ENCODE peak calls at places on chromosomes 7 and 10, in ten cellular contexts. H, Q, T, L, E, R, O, C, Y and N are unnamed samples.

GRCh38 chr10:106504536-106504935 is 660.0 kb downstream of the SORCS1 start:
- DNase-seq in H (no peak), Q (no peak), C (no peak), L (no peak), E (no peak), T (no peak), R (no peak), O (no peak), Y (no peak), N (no peak)

GRCh38 chr10:69635428-69636272 is 5.6 kb downstream of the FAM241B start:
- DNase-seq in C (no peak), E (no peak), R (no peak), T (no peak), O (no peak), H (no peak), Q (no peak), Y (no peak), L (no peak), N (no peak)

GRCh38 chr10:11795101-11795920 is 27.8 kb upstream of the PROSER2 start:
- DNase-seq in Q (no peak), Y (no peak), T (no peak), H (no peak), R (no peak), L (no peak), E (no peak), C (no peak), O (no peak), N (no peak)

GRCh38 chr10:5528989-5529701 is 4.4 kb downstream of the CALML3 start:
- DNase-seq in L (no peak), E (no peak), Y (peak; percentile 2), O (no peak), T (no peak), R (no peak), Q (no peak), H (peak; percentile 51), C (no peak), N (no peak)

GRCh38 chr7:18573410-18574234 is 78.1 kb downstream of the HDAC9 start:
- DNase-seq in C (no peak), O (no peak), R (no peak), H (no peak), E (no peak), Q (no peak), T (peak; percentile 16), Y (peak; percentile 32), L (no peak), N (no peak)

GRCh38 chr7:44131173-44132009 is 8.0 kb upstream of the POLD2 start:
- DNase-seq in E (peak; percentile 74), Q (no peak), L (no peak), H (no peak), T (peak; percentile 20), C (peak; percentile 50), O (peak; percentile 42), Y (no peak), R (peak; percentile 38), N (no peak)

GRCh38 chr7:83643754-83644153 is 5.2 kb downstream of the SEMA3E start:
- DNase-seq in Y (no peak), O (no peak), L (peak; percentile 30), T (no peak), E (no peak), C (no peak), Q (no peak), H (no peak), R (no peak), N (no peak)

GRCh38 chr7:143407296-143408246 is 1.1 kb downstream of the EPHA1 start:
- DNase-seq in Y (no peak), H (no peak), R (no peak), L (no peak), Q (no peak), C (no peak), E (no peak), T (no peak), O (no peak), N (no peak)

GRCh38 chr7:131498237-131498885 is 58.1 kb downstream of the PODXL start:
- DNase-seq in T (no peak), E (peak; percentile 39), C (no peak), L (no peak), Y (no peak), Q (no peak), H (no peak), O (peak; percentile 75), R (no peak), N (no peak)

DNA sequence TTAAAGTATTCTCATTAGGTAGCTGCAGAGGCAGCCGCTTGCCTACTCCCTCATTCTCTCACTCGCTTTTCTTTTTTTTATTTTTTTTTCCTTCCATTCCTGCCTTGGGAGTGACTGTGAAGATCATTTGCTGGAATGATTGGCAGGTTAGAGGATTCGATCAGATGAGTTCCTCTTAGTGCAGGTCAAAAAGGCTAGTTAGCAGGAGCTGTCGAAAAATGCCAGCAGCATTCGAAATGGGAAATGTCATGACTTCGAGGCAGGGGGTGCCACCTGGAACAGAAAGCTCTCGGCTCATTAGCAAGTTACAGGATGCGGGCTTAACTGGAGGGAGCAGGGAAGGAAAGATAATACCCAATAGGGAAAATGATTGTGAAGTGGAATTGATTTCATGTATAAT is 137.5 kb upstream of the FZD1 start:
- DNase-seq in C (peak; percentile 66), O (no peak), Q (no peak), H (no peak), E (no peak), L (no peak), Y (no peak), R (no peak), T (no peak), N (no peak)
- TF ChIP-seq CTCF in C (no peak), O (no peak), Q (no peak), H (no peak), E (no peak), L (no peak), Y (no peak), R (no peak), T (no peak), N (no peak)

DNA sequence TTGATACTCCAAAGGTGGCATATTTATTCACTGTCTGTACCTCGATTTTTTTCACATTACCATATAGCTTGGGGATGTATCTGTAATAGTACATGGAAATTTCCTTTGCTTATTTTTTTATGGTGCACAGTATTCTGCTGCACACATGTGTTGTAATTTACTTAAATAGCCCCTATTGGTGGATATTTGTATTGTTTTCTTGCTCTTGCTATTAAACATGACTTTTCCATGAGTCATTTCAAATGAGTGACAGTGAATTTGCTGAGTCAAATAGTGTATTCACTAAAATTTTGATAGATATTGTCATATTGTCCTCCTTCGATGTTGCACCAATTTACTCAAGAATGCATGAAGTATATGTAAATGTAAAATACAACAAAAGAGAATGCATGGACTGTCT is 122.7 kb upstream of the STEAP4 start:
- DNase-seq in T (no peak), L (no peak), O (no peak), Q (no peak), E (no peak), C (no peak), Y (no peak), H (no peak), R (no peak), N (no peak)
- TF ChIP-seq CTCF in T (no peak), L (no peak), O (no peak), Q (peak; percentile 33), E (no peak), C (no peak), Y (no peak), H (no peak), R (no peak), N (no peak)

DNA sequence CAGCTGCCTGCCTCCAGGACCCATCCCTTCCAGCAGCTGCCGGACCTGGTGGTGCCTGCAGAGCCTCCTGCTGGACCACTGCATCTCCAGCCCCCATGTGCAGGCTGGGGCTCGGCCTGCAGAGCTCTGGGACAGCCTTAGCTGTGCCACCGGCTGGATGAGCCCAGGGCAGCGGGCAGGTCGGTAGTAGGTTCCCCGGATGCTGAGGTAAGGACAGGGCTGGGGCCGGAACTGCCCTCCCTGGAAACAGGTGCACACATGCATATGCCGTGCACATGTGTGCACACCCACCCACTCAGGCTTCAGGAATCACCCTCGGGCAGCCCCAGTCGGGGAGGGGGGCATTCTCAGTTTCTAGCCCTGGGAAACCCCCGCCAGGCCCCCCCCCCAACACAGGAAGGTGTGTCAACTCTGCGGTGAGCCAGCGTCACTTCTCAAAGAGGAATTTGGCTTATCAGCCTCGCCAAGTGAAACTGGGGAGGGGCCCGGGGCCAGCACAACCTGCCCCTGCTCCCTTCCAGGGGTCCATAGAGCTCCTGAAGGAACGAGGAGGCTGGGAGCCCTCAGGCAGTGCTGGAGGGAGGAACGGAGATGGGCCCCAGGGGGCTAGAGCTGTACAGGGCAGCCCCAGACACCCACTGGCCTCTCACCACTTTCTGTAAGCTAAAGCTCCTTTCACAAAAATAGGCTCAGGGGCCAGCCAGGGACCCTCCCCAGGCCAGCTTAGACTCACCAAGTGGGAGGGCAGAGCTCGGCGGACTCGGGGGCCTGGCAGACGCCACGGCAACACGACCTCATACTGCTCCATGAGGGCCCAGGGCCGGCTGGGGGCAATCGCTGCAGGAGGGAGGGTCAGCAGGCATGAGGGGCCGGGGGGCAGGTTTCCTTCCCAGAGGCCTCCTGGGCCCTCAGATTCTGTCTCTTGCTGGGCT is 1.7 kb downstream of the ADAM8 start:
- DNase-seq in T (no peak), Y (peak; percentile 69), O (no peak), L (no peak), E (no peak), C (no peak), R (no peak), H (no peak), Q (no peak), N (peak; percentile 74)
- TF ChIP-seq CTCF in T (no peak), Y (no peak), O (no peak), L (no peak), E (no peak), C (peak; percentile 18), R (no peak), H (no peak), Q (no peak), N (no peak)

DNA sequence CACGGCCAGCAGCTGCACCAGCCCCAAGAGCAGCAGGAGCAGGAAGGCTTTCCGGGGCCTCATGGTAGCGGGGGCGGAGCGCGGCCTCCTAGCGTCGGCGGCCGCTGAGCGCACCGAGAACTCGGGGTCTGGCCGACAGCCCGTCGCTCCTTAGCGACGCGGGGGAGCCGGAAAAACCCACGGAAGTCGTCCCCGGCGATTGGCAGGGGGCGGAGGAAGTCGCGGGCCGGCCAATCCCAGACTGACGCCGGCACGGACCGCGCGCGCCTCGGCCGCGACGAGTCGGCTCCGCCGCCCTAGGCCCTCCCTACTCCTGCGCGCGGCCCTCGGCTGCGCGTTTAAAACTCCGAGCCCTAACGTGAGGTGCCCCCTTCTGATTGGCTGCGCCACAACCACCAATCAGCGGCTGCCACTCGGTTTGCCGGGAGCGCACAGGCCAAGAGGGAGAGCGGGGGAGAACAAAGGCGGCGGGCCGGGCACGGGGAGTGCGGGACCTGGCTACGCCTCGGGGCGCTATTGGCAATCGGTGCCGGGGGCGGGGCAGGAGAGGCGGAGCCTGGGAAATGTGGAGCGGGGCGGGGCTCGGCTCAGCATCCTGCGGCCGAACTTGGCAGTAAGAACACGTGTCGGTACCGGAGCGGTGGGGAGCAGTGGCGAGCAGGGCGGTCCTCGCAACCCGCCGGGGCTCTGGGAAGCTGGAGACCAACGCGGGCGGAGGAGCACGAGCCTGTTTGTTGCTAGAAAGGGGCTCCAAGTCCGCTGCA is at the start of gene PDIA4:
- DNase-seq in L (peak; percentile 99), T (peak; percentile 99), O (peak; percentile 99), Y (peak; percentile 99), Q (peak; percentile 99), R (peak; percentile 99), E (peak; percentile 100), C (peak; percentile 99), H (peak; percentile 100), N (peak; percentile 96)
- TF ChIP-seq CTCF in L (peak; percentile 51), T (peak; percentile 49), O (peak; percentile 23), Y (no peak), Q (peak; percentile 47), R (peak; percentile 19), E (no peak), C (no peak), H (peak; percentile 25), N (no peak)